ENCODE peak calls at places on chromosomes 16 and 17, in eight cellular contexts. One of them, this sample, is unnamed.

GRCh38 chr16:84928679-84929420 is 82.5 kb downstream of the ZDHHC7 start:
- DNase-seq in AG04449: no peak
- DNase-seq in astrocyte of the spinal cord: no peak
- DNase-seq in glutamatergic neuron: no peak
- DNase-seq in H1: no peak
- DNase-seq in GM20000: no peak
- DNase-seq in foreskin fibroblast: no peak
- DNase-seq in AG04450: no peak
- DNase-seq in this sample: no peak

GRCh38 chr16:49463529-49463928 is 89.9 kb downstream of the C16orf78 start:
- DNase-seq in AG04449: no peak
- DNase-seq in astrocyte of the spinal cord: no peak
- DNase-seq in glutamatergic neuron: peak
- DNase-seq in H1: peak
- DNase-seq in GM20000: peak
- DNase-seq in foreskin fibroblast: no peak
- DNase-seq in AG04450: no peak
- DNase-seq in this sample: no peak

GRCh38 chr17:12536021-12536420 is 129.7 kb upstream of the MYOCD start:
- DNase-seq in AG04449: no peak
- DNase-seq in astrocyte of the spinal cord: no peak
- DNase-seq in glutamatergic neuron: no peak
- DNase-seq in H1: no peak
- DNase-seq in GM20000: no peak
- DNase-seq in foreskin fibroblast: no peak
- DNase-seq in AG04450: no peak
- DNase-seq in this sample: no peak

GRCh38 chr17:76272541-76273434 is 7.6 kb downstream of the UBALD2 start:
- DNase-seq in AG04449: no peak
- DNase-seq in astrocyte of the spinal cord: no peak
- DNase-seq in glutamatergic neuron: no peak
- DNase-seq in H1: no peak
- DNase-seq in GM20000: peak
- DNase-seq in foreskin fibroblast: no peak
- DNase-seq in AG04450: no peak
- DNase-seq in this sample: no peak

GRCh38 chr16:1413684-1414531 is 596 bp downstream of the UNKL start:
- DNase-seq in AG04449: no peak
- DNase-seq in astrocyte of the spinal cord: peak
- DNase-seq in glutamatergic neuron: peak
- DNase-seq in H1: peak
- DNase-seq in GM20000: peak
- DNase-seq in foreskin fibroblast: peak
- DNase-seq in AG04450: no peak
- DNase-seq in this sample: peak

GRCh38 chr17:56891751-56892150 is 22.1 kb downstream of the TRIM25 start:
- DNase-seq in AG04449: no peak
- DNase-seq in astrocyte of the spinal cord: no peak
- DNase-seq in glutamatergic neuron: peak
- DNase-seq in H1: peak
- DNase-seq in GM20000: no peak
- DNase-seq in foreskin fibroblast: no peak
- DNase-seq in AG04450: no peak
- DNase-seq in this sample: no peak

GRCh38 chr17:14295676-14296075 is 5.2 kb upstream of the HS3ST3B1 start:
- DNase-seq in AG04449: no peak
- DNase-seq in astrocyte of the spinal cord: no peak
- DNase-seq in glutamatergic neuron: no peak
- DNase-seq in H1: no peak
- DNase-seq in GM20000: no peak
- DNase-seq in foreskin fibroblast: no peak
- DNase-seq in AG04450: no peak
- DNase-seq in this sample: no peak

GRCh38 chr17:49843774-49844350 is 4.0 kb downstream of the TAC4 start:
- DNase-seq in AG04449: no peak
- DNase-seq in astrocyte of the spinal cord: no peak
- DNase-seq in glutamatergic neuron: no peak
- DNase-seq in H1: peak
- DNase-seq in GM20000: peak
- DNase-seq in foreskin fibroblast: no peak
- DNase-seq in AG04450: no peak
- DNase-seq in this sample: no peak

GRCh38 chr17:7477392-7478275 is 1.8 kb downstream of the ZBTB4 start:
- DNase-seq in AG04449: peak
- DNase-seq in astrocyte of the spinal cord: peak
- DNase-seq in glutamatergic neuron: peak
- DNase-seq in H1: no peak
- DNase-seq in GM20000: no peak
- DNase-seq in foreskin fibroblast: peak
- DNase-seq in AG04450: peak
- DNase-seq in this sample: no peak

GRCh38 chr16:86462334-86463084 is 47.8 kb upstream of the FOXF1 start:
- DNase-seq in AG04449: no peak
- DNase-seq in astrocyte of the spinal cord: peak
- DNase-seq in glutamatergic neuron: no peak
- DNase-seq in H1: no peak
- DNase-seq in GM20000: no peak
- DNase-seq in foreskin fibroblast: no peak
- DNase-seq in AG04450: peak
- DNase-seq in this sample: no peak

DNA sequence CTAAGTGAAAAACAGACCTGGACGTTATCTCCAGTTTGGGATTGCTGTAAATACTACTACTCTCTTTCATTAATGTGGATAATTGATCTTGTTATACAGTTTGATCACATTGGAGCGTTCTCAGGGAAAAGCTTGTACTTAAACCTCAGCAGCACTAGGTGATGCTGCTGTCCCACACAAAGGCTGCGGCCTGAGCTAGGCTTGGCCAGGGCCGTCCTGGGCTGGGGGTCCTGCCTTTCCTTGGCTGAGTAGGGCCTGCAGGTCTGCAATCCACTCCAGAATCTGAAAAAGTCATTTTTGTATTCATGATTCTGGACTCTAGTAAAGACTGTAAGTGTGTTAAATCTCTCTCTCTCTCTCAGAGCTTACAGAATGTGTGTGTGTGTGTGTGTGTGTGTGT is 23.7 kb upstream of the PMFBP1 start:
- DNase-seq in AG04449: no peak
- DNase-seq in astrocyte of the spinal cord: no peak
- DNase-seq in glutamatergic neuron: peak
- DNase-seq in H1: peak
- DNase-seq in GM20000: no peak
- DNase-seq in foreskin fibroblast: no peak
- DNase-seq in AG04450: no peak
- DNase-seq in this sample: peak
- TF ChIP-seq CTCF in AG04449: peak
- TF ChIP-seq CTCF in astrocyte of the spinal cord: no peak
- TF ChIP-seq CTCF in glutamatergic neuron: no peak
- TF ChIP-seq CTCF in H1: peak
- TF ChIP-seq CTCF in GM20000: no peak
- TF ChIP-seq CTCF in foreskin fibroblast: peak
- TF ChIP-seq CTCF in AG04450: no peak
- TF ChIP-seq CTCF in this sample: peak

GRCh38 chr17:72661093-72661944 is 431.2 kb downstream of the SLC39A11 start:
- DNase-seq in AG04449: no peak
- DNase-seq in astrocyte of the spinal cord: no peak
- DNase-seq in glutamatergic neuron: no peak
- DNase-seq in H1: no peak
- DNase-seq in GM20000: no peak
- DNase-seq in foreskin fibroblast: no peak
- DNase-seq in AG04450: no peak
- DNase-seq in this sample: peak
- TF ChIP-seq CTCF in AG04449: no peak
- TF ChIP-seq CTCF in astrocyte of the spinal cord: peak
- TF ChIP-seq CTCF in glutamatergic neuron: peak
- TF ChIP-seq CTCF in H1: peak
- TF ChIP-seq CTCF in GM20000: no peak
- TF ChIP-seq CTCF in foreskin fibroblast: peak
- TF ChIP-seq CTCF in AG04450: peak
- TF ChIP-seq CTCF in this sample: peak

GRCh38 chr16:67163164-67163902 is 1.2 kb upstream of the HSF4 start:
- DNase-seq in AG04449: no peak
- DNase-seq in astrocyte of the spinal cord: peak
- DNase-seq in glutamatergic neuron: peak
- DNase-seq in H1: peak
- DNase-seq in GM20000: peak
- DNase-seq in foreskin fibroblast: peak
- DNase-seq in AG04450: no peak
- DNase-seq in this sample: no peak
- TF ChIP-seq CTCF in AG04449: no peak
- TF ChIP-seq CTCF in astrocyte of the spinal cord: no peak
- TF ChIP-seq CTCF in glutamatergic neuron: no peak
- TF ChIP-seq CTCF in H1: no peak
- TF ChIP-seq CTCF in GM20000: no peak
- TF ChIP-seq CTCF in foreskin fibroblast: no peak
- TF ChIP-seq CTCF in AG04450: no peak
- TF ChIP-seq CTCF in this sample: no peak

DNA sequence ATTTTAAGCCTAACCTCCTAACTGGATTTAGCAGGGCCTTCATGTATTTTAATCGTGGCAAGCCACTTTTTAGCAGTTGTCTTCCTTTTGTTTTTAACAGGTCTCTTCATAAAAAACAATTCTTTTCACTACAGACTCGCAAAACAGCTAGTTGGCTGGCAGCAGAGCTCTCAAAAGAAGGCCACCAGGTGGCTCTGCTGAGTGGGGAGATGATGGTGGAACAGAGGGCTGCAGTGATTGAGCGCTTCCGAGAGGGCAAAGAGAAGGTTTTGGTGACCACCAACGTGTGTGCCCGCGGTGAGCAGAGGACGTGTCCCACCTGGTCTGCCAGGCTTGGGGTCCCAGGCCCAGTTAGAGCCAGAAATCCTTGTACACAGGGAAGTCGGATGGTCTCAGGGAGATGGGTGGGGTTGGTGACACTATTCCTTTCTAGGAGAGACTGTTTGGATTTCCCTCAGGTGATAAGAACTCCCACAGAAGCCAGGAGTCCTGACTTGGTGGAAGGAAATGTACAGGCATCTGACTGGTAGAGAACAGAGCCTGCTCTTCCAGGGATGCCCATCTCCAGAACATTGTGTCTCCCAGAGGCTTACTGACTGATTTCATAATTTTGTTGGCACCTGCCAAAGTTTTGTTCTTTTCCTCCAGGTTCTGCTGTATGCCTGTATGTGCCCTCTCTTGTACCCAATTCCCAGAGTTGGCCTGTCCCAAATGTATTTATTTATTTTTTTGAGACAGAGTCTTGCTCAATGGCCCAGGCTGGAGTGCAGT is 14.9 kb upstream of the DDX19A start:
- DNase-seq in AG04449: no peak
- DNase-seq in astrocyte of the spinal cord: no peak
- DNase-seq in glutamatergic neuron: peak
- DNase-seq in H1: no peak
- DNase-seq in GM20000: no peak
- DNase-seq in foreskin fibroblast: no peak
- DNase-seq in AG04450: no peak
- DNase-seq in this sample: peak
- TF ChIP-seq CTCF in AG04449: peak
- TF ChIP-seq CTCF in astrocyte of the spinal cord: peak
- TF ChIP-seq CTCF in glutamatergic neuron: no peak
- TF ChIP-seq CTCF in H1: peak
- TF ChIP-seq CTCF in GM20000: peak
- TF ChIP-seq CTCF in foreskin fibroblast: peak
- TF ChIP-seq CTCF in AG04450: peak
- TF ChIP-seq CTCF in this sample: peak

GRCh38 chr17:33520404-33521032 is 227.4 kb upstream of the ASIC2 start:
- DNase-seq in AG04449: no peak
- DNase-seq in astrocyte of the spinal cord: no peak
- DNase-seq in glutamatergic neuron: peak
- DNase-seq in H1: peak
- DNase-seq in GM20000: peak
- DNase-seq in foreskin fibroblast: no peak
- DNase-seq in AG04450: no peak
- DNase-seq in this sample: peak

GRCh38 chr17:33522623-33523022 is 229.5 kb upstream of the ASIC2 start:
- DNase-seq in AG04449: no peak
- DNase-seq in astrocyte of the spinal cord: no peak
- DNase-seq in glutamatergic neuron: peak
- DNase-seq in H1: peak
- DNase-seq in GM20000: no peak
- DNase-seq in foreskin fibroblast: no peak
- DNase-seq in AG04450: no peak
- DNase-seq in this sample: no peak

GRCh38 chr17:33523577-33523981 is 230.5 kb upstream of the ASIC2 start:
- DNase-seq in AG04449: no peak
- DNase-seq in astrocyte of the spinal cord: no peak
- DNase-seq in glutamatergic neuron: no peak
- DNase-seq in H1: no peak
- DNase-seq in GM20000: peak
- DNase-seq in foreskin fibroblast: peak
- DNase-seq in AG04450: no peak
- DNase-seq in this sample: no peak

GRCh38 chr17:33519692-33520091 is 226.6 kb upstream of the ASIC2 start:
- DNase-seq in AG04449: no peak
- DNase-seq in astrocyte of the spinal cord: no peak
- DNase-seq in glutamatergic neuron: no peak
- DNase-seq in H1: no peak
- DNase-seq in GM20000: no peak
- DNase-seq in foreskin fibroblast: no peak
- DNase-seq in AG04450: no peak
- DNase-seq in this sample: no peak

DNA sequence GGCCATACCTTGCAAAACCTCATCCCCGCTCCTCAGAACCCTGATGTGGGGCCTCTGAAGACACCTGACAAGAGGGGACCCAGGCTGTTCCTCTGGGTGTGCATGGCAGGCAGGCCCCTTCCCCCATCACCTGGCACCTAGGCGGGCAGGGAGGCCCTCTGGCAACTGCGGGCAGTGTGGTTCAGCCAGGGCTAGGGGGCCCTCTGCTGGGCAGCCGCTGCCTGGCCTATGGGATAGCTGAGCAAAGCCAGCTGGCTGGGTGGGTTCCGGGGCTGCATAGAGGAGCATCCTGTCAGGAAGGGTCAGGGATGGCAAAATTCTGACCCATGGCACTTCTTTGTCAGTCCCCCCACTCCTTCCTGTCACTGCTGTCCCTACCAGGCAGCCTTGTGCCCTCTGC is 228.7 kb upstream of the ASIC2 start:
- DNase-seq in AG04449: no peak
- DNase-seq in astrocyte of the spinal cord: no peak
- DNase-seq in glutamatergic neuron: peak
- DNase-seq in H1: peak
- DNase-seq in GM20000: no peak
- DNase-seq in foreskin fibroblast: no peak
- DNase-seq in AG04450: no peak
- DNase-seq in this sample: no peak
- TF ChIP-seq CTCF in AG04449: peak
- TF ChIP-seq CTCF in astrocyte of the spinal cord: peak
- TF ChIP-seq CTCF in glutamatergic neuron: no peak
- TF ChIP-seq CTCF in H1: peak
- TF ChIP-seq CTCF in GM20000: peak
- TF ChIP-seq CTCF in foreskin fibroblast: no peak
- TF ChIP-seq CTCF in AG04450: no peak
- TF ChIP-seq CTCF in this sample: peak